ENCODE peak calls at places on chromosomes 11 and 22, in four cellular contexts. D is K562, P is GM12891, U is GM12878. B is an unnamed sample.

GRCh38 chr11:116234989-116235567 is 537.7 kb downstream of the BUD13 start:
- DNase-seq in D (no peak), P (no peak), U (no peak), B (no peak)

GRCh38 chr22:43923631-43924548 is at the start of gene PNPLA3:
- DNase-seq in D (peak), P (peak), U (no peak), B (peak)

GRCh38 chr22:38454361-38455062 is 487 bp downstream of the KCNJ4 start:
- DNase-seq in D (peak), P (peak), U (no peak), B (no peak)

GRCh38 chr11:98616256-98616655 is 404.5 kb upstream of the CNTN5 start:
- DNase-seq in D (no peak), P (no peak), U (no peak), B (no peak)

GRCh38 chr11:82523141-82523540 is 210.5 kb downstream of the FAM181B start:
- DNase-seq in D (no peak), P (no peak), U (no peak), B (no peak)

GRCh38 chr11:80136991-80137390 is 696.2 kb upstream of the TENM4 start:
- DNase-seq in D (no peak), P (no peak), U (no peak), B (no peak)

GRCh38 chr11:77473801-77474508 is at the start of gene PAK1:
- DNase-seq in D (peak), P (peak), U (no peak), B (peak)

GRCh38 chr11:112355726-112356125 is 95.1 kb upstream of the PLET1 start:
- DNase-seq in D (peak), P (peak), U (no peak), B (no peak)

GRCh38 chr11:94151903-94152677 is 23.4 kb downstream of the PANX1 start:
- DNase-seq in D (peak), P (no peak), U (no peak), B (no peak)

GRCh38 chr11:119484741-119485605 is 62.0 kb upstream of the THY1 start:
- DNase-seq in D (peak), P (no peak), U (no peak), B (no peak)

GRCh38 chr22:26086359-26086758 is 82.9 kb upstream of the SEZ6L start:
- DNase-seq in D (no peak), P (no peak), U (no peak), B (no peak)

GRCh38 chr22:30239421-30240405 is 6.8 kb downstream of the LIF start:
- DNase-seq in D (no peak), P (no peak), U (no peak), B (peak)

GRCh38 chr11:67293090-67293489 is 4.0 kb downstream of the ANKRD13D start:
- DNase-seq in D (no peak), P (no peak), U (no peak), B (no peak)

GRCh38 chr11:12409621-12410005 is 32.2 kb downstream of the PARVA start:
- DNase-seq in D (no peak), P (no peak), U (no peak), B (no peak)

GRCh38 chr11:130707217-130707616 is 209.1 kb downstream of the SNX19 start:
- DNase-seq in D (no peak), P (no peak), U (no peak), B (no peak)

GRCh38 chr11:64089493-64089892 is 53.8 kb downstream of the FLRT1 start:
- DNase-seq in D (no peak), P (no peak), U (no peak), B (no peak)

GRCh38 chr11:15707194-15707593 is 592.5 kb downstream of the INSC start:
- DNase-seq in D (no peak), P (no peak), U (no peak), B (no peak)

GRCh38 chr22:17563936-17564391 is 666 bp downstream of the SLC25A18 start:
- DNase-seq in D (no peak), P (no peak), U (no peak), B (no peak)

GRCh38 chr11:69877235-69877634 is 58.0 kb upstream of the FGF3 start:
- DNase-seq in D (no peak), P (no peak), U (no peak), B (no peak)

GRCh38 chr11:121244861-121245260 is 47.7 kb upstream of the SC5D start:
- DNase-seq in D (no peak), P (no peak), U (no peak), B (no peak)

GRCh38 chr22:31350410-31350863 is 4.3 kb upstream of the PATZ1 start:
- DNase-seq in D (peak), P (no peak), U (no peak), B (no peak)

GRCh38 chr11:27795955-27796861 is 96.0 kb upstream of the BDNF start:
- DNase-seq in D (no peak), P (no peak), U (no peak), B (no peak)

GRCh38 chr11:121833970-121834369 is 282.0 kb downstream of the BLID start:
- DNase-seq in D (no peak), P (no peak), U (no peak), B (no peak)

GRCh38 chr11:97683733-97684132 is 1293.9 kb downstream of the JRKL start:
- DNase-seq in D (peak), P (no peak), U (no peak), B (peak)

GRCh38 chr11:110156503-110156902 is 63.3 kb downstream of the ZC3H12C start:
- DNase-seq in D (no peak), P (no peak), U (no peak), B (no peak)

GRCh38 chr11:29009426-29009825 is 901.2 kb downstream of the METTL15 start:
- DNase-seq in D (no peak), P (no peak), U (no peak), B (no peak)

GRCh38 chr11:128689946-128690745 is 3.7 kb upstream of the FLI1 start:
- DNase-seq in D (no peak), P (no peak), U (no peak), B (no peak)

GRCh38 chr11:102469196-102469821 is 16.7 kb upstream of the TMEM123 start:
- DNase-seq in D (no peak), P (no peak), U (no peak), B (no peak)

GRCh38 chr11:118052581-118053206 is 24.2 kb upstream of the TMPRSS4 start:
- DNase-seq in D (peak), P (no peak), U (no peak), B (no peak)

GRCh38 chr11:6402561-6402981 is 12.3 kb downstream of the SMPD1 start:
- DNase-seq in D (no peak), P (peak), U (peak), B (peak)
- TF ChIP-seq SPI1 in D (no peak), P (no peak), U (no peak), B (no peak)

GRCh38 chr11:73399159-73400090 is 23.2 kb downstream of the RELT start:
- DNase-seq in D (no peak), P (no peak), U (no peak), B (no peak)

GRCh38 chr11:73397468-73398131 is 21.4 kb downstream of the RELT start:
- DNase-seq in D (no peak), P (no peak), U (no peak), B (no peak)

GRCh38 chr11:73398721-73399120 is 22.5 kb downstream of the RELT start:
- DNase-seq in D (no peak), P (no peak), U (no peak), B (no peak)

GRCh38 chr11:73396985-73397384 is 20.8 kb downstream of the RELT start:
- DNase-seq in D (no peak), P (no peak), U (no peak), B (no peak)

DNA sequence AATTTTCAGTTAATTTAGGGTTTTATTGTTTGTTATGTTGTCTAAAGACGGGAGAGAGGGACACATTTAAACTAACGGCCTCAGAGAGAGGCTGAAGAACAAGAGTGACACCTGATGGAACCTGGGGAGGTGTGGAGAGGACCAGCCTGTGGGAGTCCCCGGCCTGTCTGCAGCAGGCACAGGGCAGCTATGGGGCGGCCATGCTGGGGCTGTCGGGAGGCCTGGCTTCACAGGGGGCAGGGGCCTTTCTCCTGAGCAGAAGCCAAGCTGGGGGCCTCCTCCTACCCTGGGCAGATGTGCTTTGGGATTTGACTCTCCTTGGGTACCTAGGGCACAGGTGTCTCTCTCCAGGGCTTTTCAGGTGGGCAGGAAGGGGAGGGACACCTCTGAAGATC is 21.9 kb downstream of the RELT start:
- DNase-seq in D (no peak), P (no peak), U (no peak), B (no peak)
- TF ChIP-seq SPI1 in D (no peak), P (no peak), U (no peak), B (no peak)

GRCh38 chr11:61613051-61613450 is 32.2 kb upstream of the SYT7 start:
- DNase-seq in D (no peak), P (no peak), U (no peak), B (no peak)
- TF ChIP-seq SPI1 in D (no peak), P (no peak), U (no peak), B (no peak)

DNA sequence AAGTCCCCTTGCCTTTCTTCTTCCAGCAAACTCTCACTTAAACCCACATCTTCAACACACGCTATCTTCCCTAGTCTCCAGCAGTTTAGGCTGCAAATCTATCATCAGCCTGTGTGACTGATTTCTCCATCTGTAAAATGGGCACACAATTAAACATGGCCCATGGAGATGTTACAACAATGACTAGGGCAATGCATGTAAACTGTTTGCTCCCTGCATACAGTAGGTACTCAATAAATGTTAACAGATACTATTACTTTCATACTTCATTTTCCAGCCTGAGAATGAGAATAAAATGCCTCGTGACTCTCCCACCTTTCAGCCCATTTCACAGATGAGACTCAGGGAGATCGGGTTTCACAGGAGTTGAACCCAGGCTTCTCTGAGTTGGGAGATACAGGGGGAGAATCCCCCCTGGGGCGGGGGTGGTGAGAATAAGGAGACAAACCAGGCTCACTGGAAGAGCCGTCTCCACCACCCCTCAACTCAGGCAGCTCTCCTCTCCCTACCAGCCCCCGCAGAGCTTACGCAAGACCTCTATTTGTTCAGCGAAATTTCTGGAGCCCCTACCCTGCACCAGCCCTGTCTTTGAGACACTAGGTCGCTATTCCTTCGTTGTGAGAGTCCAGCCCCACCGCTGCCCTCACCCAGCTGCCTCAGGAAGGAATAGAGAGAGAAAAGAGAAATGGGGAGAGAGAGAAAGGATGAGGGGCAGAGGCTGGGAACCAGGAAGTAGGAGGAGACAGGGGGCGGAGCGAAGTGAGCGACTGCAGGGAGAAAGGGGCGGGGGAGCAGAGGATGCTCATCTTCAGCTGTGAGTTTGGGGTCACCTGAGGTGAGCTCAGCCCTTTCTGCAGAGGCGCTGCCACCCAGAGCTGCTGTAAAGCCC is 42.1 kb upstream of the KLHL35 start:
- DNase-seq in D (peak), P (peak), U (no peak), B (peak)
- TF ChIP-seq SPI1 in D (peak), P (no peak), U (no peak), B (no peak)

DNA sequence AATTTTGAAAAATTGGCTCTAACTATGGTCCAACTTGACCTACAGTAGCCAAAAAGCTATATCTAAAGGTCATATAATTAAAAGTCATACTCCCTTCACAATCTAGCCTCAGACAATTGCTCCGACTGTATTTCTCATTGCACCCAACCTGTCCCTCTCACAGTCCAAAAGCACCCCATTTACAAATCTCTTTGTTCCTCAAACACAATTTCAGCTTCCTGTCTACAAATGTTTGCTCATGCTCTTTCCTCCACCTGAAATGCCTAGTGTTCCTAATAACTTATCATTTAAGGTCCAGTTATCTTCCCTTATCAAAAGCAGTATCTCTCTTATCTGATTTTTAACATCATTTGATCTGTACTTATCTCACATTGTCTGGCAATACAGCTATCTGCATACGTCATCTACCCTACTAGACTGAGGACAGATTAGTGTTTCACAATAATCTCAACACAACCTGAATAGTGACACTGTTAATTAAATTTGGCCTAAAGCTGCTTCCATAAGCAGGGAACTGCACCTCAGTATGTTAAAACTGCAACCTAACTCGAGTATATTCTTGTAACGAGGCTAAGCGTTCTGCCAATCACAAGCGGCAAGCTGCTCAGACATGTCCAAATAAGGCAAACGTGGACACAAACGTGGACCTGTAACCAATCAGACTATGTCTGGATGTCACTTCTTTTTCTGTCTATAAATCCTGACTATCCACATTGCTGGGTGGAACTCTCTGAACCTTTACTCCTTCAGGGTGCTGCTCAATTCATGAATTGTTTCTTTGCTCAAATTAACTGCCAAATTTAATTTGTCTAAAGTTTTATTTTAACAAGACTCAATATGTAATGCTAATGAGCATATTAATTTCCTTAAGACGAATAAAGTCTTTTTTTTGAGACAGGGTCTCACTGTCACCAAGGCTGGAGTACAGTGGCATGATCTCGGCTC is 15.9 kb downstream of the PICALM start:
- DNase-seq in D (no peak), P (no peak), U (no peak), B (no peak)
- TF ChIP-seq SPI1 in D (no peak), P (no peak), U (no peak), B (no peak)

GRCh38 chr22:39493759-39494158 is 8.3 kb upstream of the MIEF1 start:
- DNase-seq in D (no peak), P (no peak), U (no peak), B (no peak)
- TF ChIP-seq SPI1 in D (no peak), P (no peak), U (no peak), B (no peak)

GRCh38 chr11:848380-848931 is 5.8 kb downstream of the TSPAN4 start:
- DNase-seq in D (peak), P (peak), U (no peak), B (no peak)
- TF ChIP-seq SPI1 in D (no peak), P (no peak), U (no peak), B (peak)

GRCh38 chr22:50303848-50304527 is 3.5 kb downstream of the PLXNB2 start:
- DNase-seq in D (peak), P (no peak), U (no peak), B (peak)
- TF ChIP-seq SPI1 in D (no peak), P (no peak), U (no peak), B (no peak)

GRCh38 chr22:46561435-46561905 is 24.1 kb upstream of the CELSR1 start:
- DNase-seq in D (peak), P (peak), U (peak), B (peak)

GRCh38 chr22:46563381-46564083 is 26.1 kb upstream of the CELSR1 start:
- DNase-seq in D (peak), P (peak), U (no peak), B (no peak)

GRCh38 chr22:46567471-46567870 is 30.1 kb upstream of the CELSR1 start:
- DNase-seq in D (no peak), P (no peak), U (no peak), B (no peak)

GRCh38 chr22:46560696-46561295 is 23.4 kb upstream of the CELSR1 start:
- DNase-seq in D (no peak), P (no peak), U (no peak), B (peak)

GRCh38 chr22:46564084-46564714 is 26.8 kb upstream of the CELSR1 start:
- DNase-seq in D (no peak), P (no peak), U (no peak), B (no peak)
- TF ChIP-seq SPI1 in D (no peak), P (no peak), U (no peak), B (no peak)